ENCODE peak calls at places on chromosomes 6 and 20, in seven cellular contexts. A is WTC11, H is pancreas, G is Caco-2, R is nephron progenitor cell, V is psoas muscle, O is bronchial epithelial cell. M is an unnamed sample.

GRCh38 chr6:131825946-131826345 is 18.1 kb downstream of the ENPP1 start:
- DNase-seq in V (no peak), O (peak; percentile 26), R (no peak), G (no peak), A (no peak), H (no peak), M (no peak)

GRCh38 chr20:3194617-3195280 is 9.7 kb downstream of the DDRGK1 start:
- DNase-seq in O (no peak), G (no peak), R (no peak), V (peak; percentile 42), A (no peak), H (peak; percentile 37), M (no peak)

GRCh38 chr6:26600759-26601158 is 4.0 kb downstream of the ABT1 start:
- DNase-seq in G (no peak), O (no peak), R (no peak), A (no peak), V (no peak), H (no peak), M (no peak)

GRCh38 chr6:8047466-8048292 is 16.5 kb downstream of the BLOC1S5 start:
- DNase-seq in G (no peak), V (no peak), O (peak; percentile 91), H (no peak), R (no peak), A (no peak), M (no peak)

GRCh38 chr6:147103641-147104040 is 100.6 kb upstream of the STXBP5 start:
- DNase-seq in V (no peak), O (no peak), H (no peak), A (no peak), G (no peak), R (no peak), M (no peak)

GRCh38 chr6:63527658-63528514 is 44.4 kb upstream of the LOC128125822 start:
- DNase-seq in R (no peak), O (peak; percentile 100), A (no peak), G (no peak), H (no peak), V (peak; percentile 62), M (peak; percentile 20)

GRCh38 chr6:90217621-90218496 is 78.8 kb downstream of the BACH2 start:
- DNase-seq in V (no peak), O (peak; percentile 63), G (peak; percentile 54), R (peak; percentile 59), H (no peak), A (no peak), M (no peak)

GRCh38 chr20:47146703-47147102 is 209.8 kb downstream of the ZMYND8 start:
- DNase-seq in R (no peak), V (no peak), G (peak; percentile 84), O (no peak), A (no peak), H (no peak), M (no peak)

GRCh38 chr6:17281100-17281496 is at the start of gene RBM24:
- DNase-seq in G (peak; percentile 71), R (peak; percentile 77), V (peak; percentile 74), A (peak; percentile 71), H (peak; percentile 80), O (peak; percentile 38), M (peak; percentile 69)

DNA sequence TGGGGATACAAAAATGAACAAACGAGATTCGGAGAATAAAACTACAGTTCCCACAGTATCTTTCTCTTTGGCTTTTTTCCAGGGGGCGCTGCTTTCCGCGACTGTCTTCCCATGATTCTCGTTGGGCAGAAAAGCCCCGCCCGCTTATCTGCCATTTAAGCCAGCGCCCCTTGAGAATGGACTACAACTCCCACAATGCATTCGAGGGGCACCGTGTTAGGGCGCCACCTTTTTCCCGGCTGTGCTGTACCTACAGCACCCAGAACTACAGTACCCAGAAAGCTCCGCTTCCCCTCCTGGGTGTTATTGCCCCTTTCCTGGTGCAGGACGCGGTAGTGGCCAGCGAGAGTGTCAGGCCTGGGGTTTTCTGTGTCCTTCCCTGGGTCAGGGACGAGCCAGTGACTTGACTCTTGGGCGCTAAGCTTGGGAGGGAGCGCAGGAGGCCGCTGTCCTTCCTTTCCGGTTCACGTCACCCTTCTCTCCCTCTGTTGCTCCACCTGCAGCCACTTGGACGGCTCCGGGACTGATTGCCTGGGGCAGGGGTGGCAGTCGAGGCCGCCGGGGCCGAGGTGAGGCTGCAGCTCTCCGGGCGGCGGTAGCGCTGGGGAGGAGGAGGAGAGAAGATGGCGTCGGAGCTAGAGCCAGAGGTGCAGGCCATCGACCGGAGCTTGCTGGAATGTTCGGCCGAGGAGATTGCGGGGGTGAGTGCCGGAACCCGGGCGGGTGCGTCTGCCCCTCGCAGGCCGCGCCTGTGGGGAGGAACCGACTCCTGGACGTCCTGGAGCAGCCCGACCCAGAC is at the start of gene UBR2:
- DNase-seq in A (peak; percentile 96), O (peak; percentile 97), H (peak; percentile 97), R (peak; percentile 93), G (peak; percentile 98), V (peak; percentile 97), M (peak; percentile 96)
- TF ChIP-seq CTCF in A (peak; percentile 26), O (peak; percentile 49), H (no peak), R (peak; percentile 59), G (peak; percentile 35), V (no peak), M (peak; percentile 17)

GRCh38 chr6:144033816-144034540 is 25.9 kb upstream of the PLAGL1 start:
- DNase-seq in O (peak; percentile 41), A (no peak), H (no peak), R (no peak), G (no peak), V (no peak), M (no peak)

DNA sequence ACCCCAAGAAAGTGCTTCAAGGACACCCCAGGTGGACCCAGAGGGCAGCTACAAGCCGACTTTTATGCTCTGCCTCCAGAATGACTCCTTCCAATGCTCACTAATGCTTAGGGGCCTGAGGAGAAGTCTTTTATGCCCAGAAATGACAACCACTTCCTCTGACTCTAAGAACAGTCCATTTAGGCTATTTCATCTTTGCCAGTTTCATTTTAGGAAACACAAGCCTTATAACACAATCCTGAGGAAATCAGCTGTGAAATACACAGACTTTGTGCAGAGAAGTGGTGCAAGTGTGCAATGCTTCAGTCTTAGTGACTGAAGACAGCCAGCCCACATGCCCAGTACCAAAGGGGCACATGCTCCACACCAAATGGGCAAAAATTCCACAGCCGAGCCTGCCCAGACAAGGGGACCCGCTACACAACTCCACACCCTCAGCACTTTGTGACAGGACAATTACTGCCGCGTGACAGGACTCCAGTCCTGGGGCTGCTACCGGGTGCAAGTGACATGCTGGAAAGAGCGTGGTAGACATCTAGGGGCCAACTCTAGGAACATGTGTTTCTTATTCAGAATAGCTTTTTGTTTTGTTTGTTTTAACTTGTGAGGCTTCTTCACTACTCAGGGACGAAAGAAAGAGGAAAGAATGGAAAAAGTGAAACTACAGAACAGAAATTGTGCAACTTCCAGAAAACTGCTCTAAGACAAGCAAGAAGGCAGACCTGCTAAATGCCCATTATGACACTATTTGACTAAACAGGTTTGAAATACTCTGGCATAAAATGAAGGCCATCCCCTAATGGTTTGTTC is 28.2 kb upstream of the PLAGL1 start:
- DNase-seq in R (no peak), O (peak; percentile 8), G (no peak), V (no peak), H (no peak), A (peak; percentile 15), M (no peak)
- TF ChIP-seq CTCF in R (no peak), O (no peak), G (no peak), V (no peak), H (no peak), A (no peak), M (no peak)

GRCh38 chr6:156557269-156557885 is 219.8 kb upstream of the ARID1B start:
- DNase-seq in O (peak; percentile 37), H (peak; percentile 62), V (peak; percentile 63), R (peak; percentile 37), G (no peak), A (no peak), M (no peak)
- TF ChIP-seq CTCF in O (no peak), H (no peak), V (no peak), R (no peak), G (no peak), A (no peak), M (no peak)

GRCh38 chr20:54726687-54727086 is 251.3 kb downstream of the DOK5 start:
- DNase-seq in H (no peak), O (no peak), R (no peak), G (no peak), A (no peak), V (no peak), M (no peak)
- TF ChIP-seq CTCF in H (peak; percentile 26), O (no peak), R (no peak), G (peak; percentile 67), A (no peak), V (no peak), M (no peak)

DNA sequence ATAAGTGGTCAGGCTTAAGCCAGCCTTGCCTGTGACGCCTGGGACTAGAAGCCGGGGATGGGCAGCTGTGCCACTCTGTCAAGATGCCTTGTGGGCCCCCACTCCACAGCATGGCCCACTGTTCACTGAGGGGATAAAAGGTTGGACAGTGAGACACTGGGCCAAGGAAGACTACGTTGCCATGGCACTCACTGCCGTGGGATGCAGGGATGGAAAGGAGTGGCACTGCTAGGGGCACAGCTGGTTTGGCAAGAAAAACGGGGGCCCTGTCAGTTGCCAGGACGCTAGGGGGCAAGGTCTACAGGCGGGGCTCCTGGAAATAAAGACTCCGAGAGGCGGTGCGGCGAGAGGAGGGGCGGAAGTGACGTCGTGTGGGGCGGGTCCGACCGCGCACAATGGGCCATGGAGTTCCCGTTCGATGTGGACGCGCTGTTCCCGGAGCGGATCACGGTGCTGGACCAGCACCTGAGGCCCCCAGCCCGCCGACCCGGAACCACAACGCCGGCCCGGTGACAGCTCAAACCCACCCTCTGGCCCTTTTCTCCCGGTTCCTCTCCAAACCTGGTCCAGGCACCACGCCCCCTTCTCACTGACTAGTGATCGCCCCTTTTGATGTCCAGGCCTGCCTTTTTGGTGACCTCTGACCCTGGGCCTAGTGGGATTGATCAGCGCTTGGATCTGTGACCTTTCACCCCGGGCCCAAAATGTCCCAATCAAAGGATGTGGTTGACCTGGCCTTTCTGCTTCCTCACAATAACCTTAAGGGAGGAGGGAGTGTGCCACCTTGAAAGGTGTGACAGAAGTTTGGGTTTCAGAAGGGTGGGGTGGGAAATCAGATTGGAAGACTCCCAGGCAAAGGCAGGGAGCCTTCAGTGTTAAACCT is at the start of gene ATAT1:
- DNase-seq in R (peak; percentile 85), G (peak; percentile 89), H (peak; percentile 93), A (peak; percentile 88), V (peak; percentile 94), O (peak; percentile 67), M (peak; percentile 94)
- TF ChIP-seq CTCF in R (peak; percentile 13), G (peak; percentile 42), H (no peak), A (no peak), V (peak; percentile 24), O (peak; percentile 54), M (no peak)

M was measured in ovary.